ENCODE peak calls at places on chromosomes 7 and 10, in nine cellular contexts. U is activated naive CD8-positive, alpha-beta T cell treated with anti-CD3 and anti-CD28 coated beads, Interleukin-2, amount 50 U/mL, for 24 hours; S is activated naive CD4-positive, alpha-beta T cell treated with Interleukin-2 at 50 U/mL for 16 hours; X is stimulated activated CD8-positive, alpha-beta memory T cell treated with anti-CD3 and anti-CD28 coated beads, Interleukin-4, amount 100 ng/mL, for 24 hours; J is amniotic epithelial cell; V is SK-N-SH; L is hypothalamus; Y is nephron progenitor cell; C is T-helper 9 cell. M is an unnamed sample.

GRCh38 chr10:29257106-29257783 is 31.6 kb upstream of the LYZL1 start:
- DNase-seq in U (no peak), S (no peak), X (no peak), J (peak), V (no peak), L (no peak), Y (peak), C (no peak), M (peak)

GRCh38 chr10:49282879-49283321 is 16.1 kb upstream of the C10orf71 start:
- DNase-seq in U (no peak), S (no peak), X (no peak), J (no peak), V (no peak), L (no peak), Y (peak), C (no peak), M (no peak)

GRCh38 chr10:90112681-90113080 is 411.3 kb downstream of the KIF20B start:
- DNase-seq in U (no peak), S (no peak), X (no peak), J (peak), V (no peak), L (no peak), Y (no peak), C (no peak), M (no peak)

GRCh38 chr10:98326621-98327027 is 58.6 kb upstream of the LOXL4 start:
- DNase-seq in U (no peak), S (no peak), X (no peak), J (no peak), V (no peak), L (peak), Y (peak), C (no peak), M (no peak)

GRCh38 chr10:130028465-130028819 is 64.4 kb upstream of the EBF3 start:
- DNase-seq in U (no peak), S (no peak), X (no peak), J (no peak), V (no peak), L (no peak), Y (no peak), C (no peak), M (no peak)

GRCh38 chr7:154096-154835 is 38.1 kb upstream of the FAM20C start:
- DNase-seq in U (no peak), S (no peak), X (no peak), J (no peak), V (no peak), L (peak), Y (no peak), C (no peak), M (no peak)

GRCh38 chr10:26627320-26627719 is 70.2 kb upstream of the PDSS1 start:
- DNase-seq in U (no peak), S (no peak), X (no peak), J (no peak), V (no peak), L (no peak), Y (no peak), C (no peak), M (no peak)

GRCh38 chr7:901388-902154 is 25.2 kb downstream of the GET4 start:
- DNase-seq in U (peak), S (peak), X (peak), J (peak), V (peak), L (peak), Y (peak), C (peak), M (peak)

GRCh38 chr7:47568569-47568968 is 13.3 kb downstream of the TNS3 start:
- DNase-seq in U (no peak), S (no peak), X (no peak), J (no peak), V (peak), L (peak), Y (no peak), C (no peak), M (no peak)

GRCh38 chr10:34664706-34665105 is 150.4 kb downstream of the PARD3 start:
- DNase-seq in U (no peak), S (no peak), X (no peak), J (no peak), V (no peak), L (no peak), Y (no peak), C (no peak), M (no peak)

GRCh38 chr7:137954614-137955013 is 47.3 kb downstream of the CREB3L2 start:
- DNase-seq in U (no peak), S (no peak), X (no peak), J (peak), V (no peak), L (no peak), Y (no peak), C (no peak), M (peak)

GRCh38 chr10:119538632-119539358 is 3.7 kb downstream of the RGS10 start:
- DNase-seq in U (peak), S (peak), X (peak), J (no peak), V (no peak), L (no peak), Y (no peak), C (no peak), M (no peak)

GRCh38 chr10:70053896-70054641 is 1.4 kb downstream of the MACROH2A2 start:
- DNase-seq in U (peak), S (no peak), X (no peak), J (no peak), V (peak), L (no peak), Y (peak), C (no peak), M (no peak)

GRCh38 chr7:33186187-33186586 is 56.8 kb downstream of the BBS9 start:
- DNase-seq in U (no peak), S (no peak), X (no peak), J (peak), V (no peak), L (no peak), Y (no peak), C (no peak), M (no peak)

M was measured in fibroblast of villous mesenchyme.